ENCODE peak calls at places on chromosomes 12 and 14, in five cellular contexts. W is neuronal stem cell, H is mesenchymal stem cell, F is H1, I is IMR-90. D is an unnamed sample.

GRCh38 chr12:123973552-123974341 is 732 bp downstream of the ZNF664 start:
- DNase-seq in F (no peak), I (peak), W (peak), H (no peak), D (peak)

GRCh38 chr12:104632724-104633181 is 176.0 kb downstream of the CHST11 start:
- DNase-seq in I (peak), W (no peak), H (peak), F (no peak), D (no peak)

GRCh38 chr14:38208825-38209562 is 1.3 kb downstream of the SSTR1 start:
- DNase-seq in I (peak), H (peak), W (peak), F (no peak), D (no peak)

GRCh38 chr12:123449103-123449736 is 8.7 kb upstream of the SNRNP35 start:
- DNase-seq in H (peak), I (no peak), F (no peak), W (no peak), D (peak)

GRCh38 chr12:13749380-13749779 is 232.0 kb downstream of the GRIN2B start:
- DNase-seq in W (no peak), H (no peak), F (peak), I (no peak), D (no peak)

GRCh38 chr14:67457782-67458181 is 30.7 kb downstream of the TMEM229B start:
- DNase-seq in W (peak), I (no peak), F (peak), H (no peak), D (no peak)

GRCh38 chr14:93171366-93171765 is 13.3 kb downstream of the MOAP1 start:
- DNase-seq in W (no peak), I (peak), H (peak), F (no peak), D (no peak)

GRCh38 chr14:69713127-69713800 is 53.7 kb upstream of the SRSF5 start:
- DNase-seq in H (no peak), I (no peak), F (no peak), W (peak), D (no peak)

GRCh38 chr12:40013292-40013691 is 92.6 kb downstream of the SLC2A13 start:
- DNase-seq in H (no peak), F (no peak), W (no peak), I (no peak), D (no peak)

GRCh38 chr12:40013847-40014246 is 92.0 kb downstream of the SLC2A13 start:
- DNase-seq in W (no peak), H (peak), I (no peak), F (no peak), D (no peak)

GRCh38 chr12:40017488-40017887 is 88.4 kb downstream of the SLC2A13 start:
- DNase-seq in W (no peak), F (no peak), I (no peak), H (peak), D (no peak)

GRCh38 chr12:40016960-40017359 is 88.9 kb downstream of the SLC2A13 start:
- DNase-seq in F (no peak), W (no peak), H (peak), I (peak), D (no peak)

GRCh38 chr12:40015360-40015759 is 90.5 kb downstream of the SLC2A13 start:
- DNase-seq in H (peak), F (no peak), W (no peak), I (no peak), D (no peak)
- H2AK5ac ChIP-seq in H (no peak), F (no peak), W (no peak), I (no peak), D (no peak)

GRCh38 chr12:110280784-110281548 is at the start of gene ATP2A2:
- DNase-seq in F (no peak), I (peak), H (peak), W (peak), D (peak)
- H2BK5ac ChIP-seq in F (peak), I (peak), H (peak), W (peak), D (peak)

DNA sequence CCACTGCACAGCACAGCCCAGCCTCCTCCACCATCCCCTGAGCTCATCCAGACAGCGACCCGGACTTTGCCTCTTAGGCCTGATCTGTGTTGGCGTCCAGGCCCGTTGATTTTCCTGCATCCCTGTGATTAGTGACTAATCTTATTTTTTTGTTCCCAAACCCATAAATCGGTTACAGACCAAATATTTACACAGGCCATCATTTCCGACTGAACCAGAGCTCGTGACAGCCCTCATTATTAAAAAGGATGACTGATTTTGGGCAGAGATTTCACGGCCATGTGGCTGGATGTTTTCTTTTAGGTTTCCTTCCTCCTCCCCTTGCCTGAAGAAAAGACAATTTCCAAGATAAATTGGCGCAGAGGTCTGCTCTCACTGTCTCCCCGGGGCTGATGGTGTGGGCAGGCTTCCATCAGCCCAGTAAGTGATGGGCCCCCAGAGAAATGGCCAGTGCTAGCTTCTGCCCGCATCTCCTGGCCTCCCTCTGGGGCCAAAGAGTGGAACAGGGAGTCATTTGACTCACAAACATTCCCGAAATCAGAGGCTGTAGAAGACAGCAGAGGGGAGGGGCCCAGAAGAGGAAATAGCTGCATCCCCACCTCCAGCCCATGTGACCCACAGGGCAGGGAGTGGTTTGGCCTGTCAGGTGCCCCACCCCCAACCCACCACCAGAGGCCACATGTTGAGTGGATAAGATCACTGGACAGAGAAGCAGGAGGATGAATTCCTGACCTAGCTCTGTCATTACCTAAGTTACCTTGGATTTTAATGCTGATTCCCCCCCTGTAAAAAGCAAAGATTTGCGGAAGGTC is 283.5 kb downstream of the KSR2 start:
- DNase-seq in I (no peak), W (peak), F (peak), H (peak), D (peak)
- H3K4ac ChIP-seq in I (no peak), W (no peak), F (no peak), H (peak), D (no peak)

GRCh38 chr12:70659077-70659606 is 21.9 kb upstream of the PTPRB start:
- DNase-seq in F (no peak), W (no peak), I (no peak), H (no peak), D (no peak)
- H2AK5ac ChIP-seq in F (no peak), W (no peak), I (no peak), H (no peak), D (no peak)

GRCh38 chr12:75877588-75878381 is 153.8 kb downstream of the PHLDA1 start:
- DNase-seq in F (no peak), H (peak), I (peak), W (no peak), D (no peak)
- H2BK5ac ChIP-seq in F (no peak), H (peak), I (peak), W (no peak), D (no peak)

GRCh38 chr12:92650228-92650822 is 52.5 kb upstream of the PLEKHG7 start:
- DNase-seq in H (no peak), F (no peak), W (no peak), I (no peak), D (no peak)

GRCh38 chr12:92649511-92650227 is 53.1 kb upstream of the PLEKHG7 start:
- DNase-seq in I (peak), H (peak), W (peak), F (peak), D (peak)

GRCh38 chr12:92648242-92649031 is 54.4 kb upstream of the PLEKHG7 start:
- DNase-seq in W (no peak), H (no peak), I (peak), F (peak), D (no peak)
- H3K4ac ChIP-seq in W (no peak), H (no peak), I (no peak), F (no peak), D (no peak)

GRCh38 chr12:116432321-116432750 is 126.8 kb upstream of the MAP1LC3B2 start:
- DNase-seq in H (peak), I (peak), F (no peak), W (no peak), D (no peak)

GRCh38 chr12:116434155-116435065 is 124.8 kb upstream of the MAP1LC3B2 start:
- DNase-seq in F (peak), W (no peak), H (peak), I (peak), D (peak)

GRCh38 chr12:116430911-116431565 is 128.1 kb upstream of the MAP1LC3B2 start:
- DNase-seq in F (no peak), W (no peak), I (no peak), H (no peak), D (no peak)

GRCh38 chr12:116435984-116436383 is 123.2 kb upstream of the MAP1LC3B2 start:
- DNase-seq in F (no peak), H (no peak), I (no peak), W (no peak), D (no peak)

DNA sequence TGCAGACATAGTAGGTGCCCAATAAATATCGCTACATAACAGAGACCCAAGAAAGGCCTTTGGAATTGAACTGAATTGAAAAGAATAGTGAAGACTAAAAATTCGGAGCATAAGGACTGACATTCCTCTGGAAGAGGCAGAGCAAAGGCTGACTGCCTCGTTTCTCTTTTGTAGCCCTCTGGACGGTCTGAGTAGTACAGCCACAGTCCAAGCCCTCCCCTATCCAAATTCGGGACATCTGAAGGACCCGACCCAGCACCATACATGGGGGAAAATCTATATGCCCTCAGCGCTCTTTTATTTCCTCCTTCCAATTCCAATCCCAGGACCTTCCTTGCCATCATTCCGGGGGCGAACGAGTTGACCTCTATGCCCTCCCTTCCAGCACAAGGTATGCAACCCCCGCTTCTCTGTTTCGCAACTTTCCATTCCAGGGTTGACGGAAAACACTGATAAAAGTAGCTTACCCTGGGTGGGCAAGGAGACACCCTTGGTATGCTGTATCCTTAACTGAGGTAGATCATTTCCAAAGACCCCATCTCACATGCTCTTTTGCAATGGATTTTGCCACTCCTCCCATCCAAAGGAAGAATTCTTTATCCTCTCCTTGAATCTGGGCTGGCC is 127.4 kb upstream of the MAP1LC3B2 start:
- DNase-seq in I (no peak), W (no peak), H (no peak), F (no peak), D (peak)
- H2AK5ac ChIP-seq in I (peak), W (no peak), H (no peak), F (peak), D (peak)

DNA sequence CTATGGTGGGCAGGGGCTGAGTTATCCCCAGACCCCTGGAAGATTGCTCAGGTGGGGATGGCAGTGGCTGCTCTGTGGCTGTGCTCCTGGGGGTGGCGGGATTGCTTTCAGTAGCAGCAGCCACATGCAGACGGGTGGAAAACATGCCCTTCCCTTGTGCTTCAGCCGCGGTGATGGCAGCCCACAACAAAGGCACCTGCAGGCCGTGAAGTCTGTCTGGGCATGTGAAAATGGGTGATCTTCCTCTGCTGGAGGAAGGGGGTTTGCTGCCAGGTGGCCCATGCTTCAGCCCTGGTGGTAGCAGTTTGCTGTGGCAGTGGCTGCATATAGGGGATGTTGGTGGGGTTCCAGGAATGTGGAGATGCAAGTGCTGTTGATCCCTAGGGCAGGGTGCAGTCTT is 326.2 kb upstream of the RGS6 start:
- DNase-seq in H (no peak), F (no peak), W (no peak), I (no peak), D (no peak)
- H2BK5ac ChIP-seq in H (no peak), F (peak), W (no peak), I (no peak), D (no peak)

DNA sequence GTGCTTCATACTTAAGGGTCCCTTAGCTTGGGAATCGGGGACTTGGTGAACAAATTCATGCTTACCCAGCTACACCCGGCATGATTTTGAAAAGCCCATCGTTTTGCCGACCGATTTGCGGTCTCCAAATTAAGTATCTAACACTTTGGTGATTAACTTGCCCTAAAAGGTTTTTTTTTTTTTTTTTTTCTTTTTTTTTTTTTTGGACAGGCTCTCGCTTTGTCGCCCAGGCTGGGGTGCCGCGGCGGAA is 843 bp upstream of the HSP90AA1 start:
- DNase-seq in H (no peak), F (no peak), W (no peak), I (no peak), D (no peak)
- H3K4ac ChIP-seq in H (peak), F (no peak), W (no peak), I (peak), D (peak)